ENCODE peak calls at places on chromosomes 16 and 17, in four cellular contexts. P is sigmoid colon, E is RPMI7951, W is colonic mucosa. L is an unnamed sample.

GRCh38 chr17:49815761-49816281 is 27.3 kb downstream of the KAT7 start:
- DNase-seq in P (no peak), E (no peak), W (no peak), L (no peak)

GRCh38 chr17:10271004-10271620 is 72.7 kb upstream of the GAS7 start:
- DNase-seq in P (no peak), E (peak), W (no peak), L (no peak)

GRCh38 chr16:57216968-57217367 is 28.1 kb upstream of the ARL2BP start:
- DNase-seq in P (no peak), E (no peak), W (no peak), L (no peak)

GRCh38 chr16:49855280-49855821 is 561 bp downstream of the ZNF423 start:
- DNase-seq in P (peak), E (peak), W (peak), L (peak)

GRCh38 chr16:67445441-67445912 is 14.6 kb downstream of the HSD11B2 start:
- DNase-seq in P (no peak), E (no peak), W (no peak), L (no peak)

GRCh38 chr17:18074566-18075272 is 13.0 kb upstream of the DRG2 start:
- DNase-seq in P (no peak), E (no peak), W (no peak), L (no peak)

GRCh38 chr17:44997733-44998520 is 29.8 kb upstream of the C1QL1 start:
- DNase-seq in P (no peak), E (peak), W (no peak), L (no peak)

GRCh38 chr17:61504697-61505096 is 52.5 kb downstream of the TBX4 start:
- DNase-seq in P (no peak), E (peak), W (no peak), L (no peak)

GRCh38 chr17:57852041-57852954 is 2.5 kb upstream of the MRPS23 start:
- DNase-seq in P (peak), E (no peak), W (no peak), L (no peak)

GRCh38 chr16:86872833-86873232 is 294.5 kb downstream of the FOXL1 start:
- DNase-seq in P (no peak), E (no peak), W (no peak), L (no peak)

GRCh38 chr16:2682209-2683021 is at the start of gene KCTD5:
- DNase-seq in P (peak), E (peak), W (peak), L (peak)

GRCh38 chr16:2150418-2151187 is 2.2 kb downstream of the RAB26 start:
- DNase-seq in P (no peak), E (no peak), W (peak), L (no peak)

GRCh38 chr16:51762081-51762995 is 611.3 kb upstream of the SALL1 start:
- DNase-seq in P (peak), E (peak), W (peak), L (peak)

GRCh38 chr16:66580605-66581209 is 1.4 kb downstream of the CMTM2 start:
- DNase-seq in P (no peak), E (peak), W (no peak), L (no peak)

GRCh38 chr17:59837362-59838195 is 55.2 kb downstream of the TUBD1 start:
- DNase-seq in P (peak), E (peak), W (peak), L (no peak)

GRCh38 chr16:84449156-84450140 is 55.0 kb downstream of the MEAK7 start:
- DNase-seq in P (peak), E (no peak), W (peak), L (peak)

GRCh38 chr17:44552361-44552760 is 4.9 kb upstream of the FZD2 start:
- DNase-seq in P (no peak), E (no peak), W (no peak), L (no peak)

GRCh38 chr16:31874354-31875111 is 926 bp downstream of the ZNF267 start:
- DNase-seq in P (no peak), E (peak), W (peak), L (no peak)

GRCh38 chr16:24800586-24800985 is 45.2 kb upstream of the SLC5A11 start:
- DNase-seq in P (no peak), E (peak), W (no peak), L (no peak)

GRCh38 chr16:85296859-85297698 is 184.8 kb upstream of the CIBAR2 start:
- DNase-seq in P (no peak), E (peak), W (peak), L (no peak)

GRCh38 chr17:17572010-17572785 is 19.3 kb downstream of the PEMT start:
- DNase-seq in P (no peak), E (peak), W (no peak), L (no peak)

GRCh38 chr16:9225527-9226316 is 134.3 kb downstream of the HAPSTR1 start:
- DNase-seq in P (peak), E (peak), W (no peak), L (no peak)

GRCh38 chr17:72972263-72972951 is 120.1 kb downstream of the SLC39A11 start:
- DNase-seq in P (no peak), E (no peak), W (no peak), L (no peak)

GRCh38 chr16:24701521-24701951 is 27.9 kb upstream of the TNRC6A start:
- DNase-seq in P (no peak), E (peak), W (no peak), L (no peak)

GRCh38 chr16:54901606-54902005 is 29.1 kb upstream of the IRX5 start:
- DNase-seq in P (no peak), E (no peak), W (no peak), L (no peak)

GRCh38 chr16:14641877-14642276 is 9.1 kb downstream of the BFAR start:
- DNase-seq in P (no peak), E (no peak), W (no peak), L (no peak)

L was measured in sciatic nerve.